ENCODE peak calls at places on chromosomes 4 and X, in six cellular contexts. One of them, this sample, is unnamed.

GRCh38 chr4:108543359-108543968 is 76.9 kb upstream of the RPL34 start:
- DNase-seq in A549: no peak
- DNase-seq in GM12878: no peak
- DNase-seq in HepG2: no peak
- DNase-seq in endothelial cell of umbilical vein: no peak
- DNase-seq in K562: no peak
- DNase-seq in this sample: no peak

GRCh38 chr4:161869511-161869910 is 294.3 kb downstream of the FSTL5 start:
- DNase-seq in A549: no peak
- DNase-seq in GM12878: no peak
- DNase-seq in HepG2: no peak
- DNase-seq in endothelial cell of umbilical vein: no peak
- DNase-seq in K562: no peak
- DNase-seq in this sample: no peak

GRCh38 chrX:69361286-69361926 is 142.7 kb upstream of the NALF2 start:
- DNase-seq in A549: no peak
- DNase-seq in GM12878: no peak
- DNase-seq in HepG2: no peak
- DNase-seq in endothelial cell of umbilical vein: no peak
- DNase-seq in K562: no peak
- DNase-seq in this sample: no peak

GRCh38 chrX:15751160-15751819 is 13.2 kb downstream of the CA5B start:
- DNase-seq in A549: no peak
- DNase-seq in GM12878: no peak
- DNase-seq in HepG2: no peak
- DNase-seq in endothelial cell of umbilical vein: peak; percentile 34
- DNase-seq in K562: no peak
- DNase-seq in this sample: no peak

GRCh38 chr4:40058854-40059253 is 2.2 kb downstream of the N4BP2 start:
- DNase-seq in A549: no peak
- DNase-seq in GM12878: no peak
- DNase-seq in HepG2: no peak
- DNase-seq in endothelial cell of umbilical vein: no peak
- DNase-seq in K562: peak; percentile 43
- DNase-seq in this sample: no peak

GRCh38 chr4:161498155-161498554 is 665.6 kb downstream of the FSTL5 start:
- DNase-seq in A549: no peak
- DNase-seq in GM12878: no peak
- DNase-seq in HepG2: no peak
- DNase-seq in endothelial cell of umbilical vein: no peak
- DNase-seq in K562: no peak
- DNase-seq in this sample: no peak

GRCh38 chr4:97558204-97558804 is 585.0 kb downstream of the STPG2 start:
- DNase-seq in A549: no peak
- DNase-seq in GM12878: no peak
- DNase-seq in HepG2: no peak
- DNase-seq in endothelial cell of umbilical vein: no peak
- DNase-seq in K562: no peak
- DNase-seq in this sample: no peak

GRCh38 chr4:7546809-7547367 is 112.2 kb upstream of the PSAPL1 start:
- DNase-seq in A549: no peak
- DNase-seq in GM12878: no peak
- DNase-seq in HepG2: no peak
- DNase-seq in endothelial cell of umbilical vein: no peak
- DNase-seq in K562: no peak
- DNase-seq in this sample: no peak

GRCh38 chr4:55397024-55397520 is 1.3 kb downstream of the TMEM165 start:
- DNase-seq in A549: no peak
- DNase-seq in GM12878: no peak
- DNase-seq in HepG2: no peak
- DNase-seq in endothelial cell of umbilical vein: peak; percentile 28
- DNase-seq in K562: peak; percentile 43
- DNase-seq in this sample: peak; percentile 36

GRCh38 chr4:156536661-156537060 is 434.9 kb downstream of the PDGFC start:
- DNase-seq in A549: no peak
- DNase-seq in GM12878: no peak
- DNase-seq in HepG2: no peak
- DNase-seq in endothelial cell of umbilical vein: no peak
- DNase-seq in K562: no peak
- DNase-seq in this sample: no peak

GRCh38 chr4:1511441-1512041 is 105.3 kb upstream of the NKX1-1 start:
- DNase-seq in A549: peak; percentile 27
- DNase-seq in GM12878: no peak
- DNase-seq in HepG2: peak; percentile 35
- DNase-seq in endothelial cell of umbilical vein: peak; percentile 7
- DNase-seq in K562: peak; percentile 61
- DNase-seq in this sample: peak; percentile 40

GRCh38 chr4:156962551-156962974 is 9.0 kb downstream of the PDGFC start:
- DNase-seq in A549: no peak
- DNase-seq in GM12878: no peak
- DNase-seq in HepG2: peak; percentile 66
- DNase-seq in endothelial cell of umbilical vein: no peak
- DNase-seq in K562: no peak
- DNase-seq in this sample: no peak

GRCh38 chr4:15109583-15109982 is 107.3 kb downstream of the CPEB2 start:
- DNase-seq in A549: no peak
- DNase-seq in GM12878: no peak
- DNase-seq in HepG2: no peak
- DNase-seq in endothelial cell of umbilical vein: no peak
- DNase-seq in K562: no peak
- DNase-seq in this sample: no peak

GRCh38 chr4:29762151-29762550 is 958.0 kb upstream of the PCDH7 start:
- DNase-seq in A549: no peak
- DNase-seq in GM12878: no peak
- DNase-seq in HepG2: no peak
- DNase-seq in endothelial cell of umbilical vein: no peak
- DNase-seq in K562: no peak
- DNase-seq in this sample: no peak

GRCh38 chrX:10071451-10072163 is 85.2 kb upstream of the CLCN4 start:
- DNase-seq in A549: no peak
- DNase-seq in GM12878: no peak
- DNase-seq in HepG2: no peak
- DNase-seq in endothelial cell of umbilical vein: peak; percentile 38
- DNase-seq in K562: no peak
- DNase-seq in this sample: no peak

GRCh38 chr4:184849184-184849583 is 23.4 kb upstream of the ACSL1 start:
- DNase-seq in A549: no peak
- DNase-seq in GM12878: no peak
- DNase-seq in HepG2: no peak
- DNase-seq in endothelial cell of umbilical vein: no peak
- DNase-seq in K562: no peak
- DNase-seq in this sample: no peak

GRCh38 chr4:184850431-184851199 is 24.8 kb upstream of the ACSL1 start:
- DNase-seq in A549: no peak
- DNase-seq in GM12878: no peak
- DNase-seq in HepG2: no peak
- DNase-seq in endothelial cell of umbilical vein: no peak
- DNase-seq in K562: no peak
- DNase-seq in this sample: peak; percentile 30

GRCh38 chr4:184848510-184848909 is 22.7 kb upstream of the ACSL1 start:
- DNase-seq in A549: no peak
- DNase-seq in GM12878: no peak
- DNase-seq in HepG2: no peak
- DNase-seq in endothelial cell of umbilical vein: no peak
- DNase-seq in K562: no peak
- DNase-seq in this sample: peak; percentile 62

GRCh38 chr4:184853385-184853784 is 27.6 kb upstream of the ACSL1 start:
- DNase-seq in A549: no peak
- DNase-seq in GM12878: no peak
- DNase-seq in HepG2: no peak
- DNase-seq in endothelial cell of umbilical vein: no peak
- DNase-seq in K562: no peak
- DNase-seq in this sample: no peak

DNA sequence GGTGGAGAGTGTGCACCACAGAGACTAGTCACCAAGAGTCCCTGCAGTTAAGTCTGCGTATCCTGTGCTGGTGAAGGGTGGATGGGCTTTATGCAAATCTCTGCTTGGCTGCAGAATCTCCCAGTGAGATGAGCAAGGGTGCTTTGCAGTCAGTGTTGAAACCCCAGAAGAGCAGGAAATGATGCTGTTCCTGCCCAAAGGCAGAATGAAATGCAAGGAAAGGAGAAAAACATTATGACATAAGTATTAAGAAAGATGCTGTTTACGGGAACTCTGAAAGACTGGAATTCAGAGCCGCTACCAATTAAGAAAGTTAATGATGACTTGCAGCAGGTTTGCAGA is 25.4 kb upstream of the ACSL1 start:
- DNase-seq in A549: no peak
- DNase-seq in GM12878: peak; percentile 81
- DNase-seq in HepG2: no peak
- DNase-seq in endothelial cell of umbilical vein: no peak
- DNase-seq in K562: no peak
- DNase-seq in this sample: peak; percentile 62
- H3K4me3 ChIP-seq in A549: no peak overlapping the region
- H3K4me3 ChIP-seq in GM12878: peak overlapping the region; percentile 38
- H3K4me3 ChIP-seq in HepG2: no peak overlapping the region
- H3K4me3 ChIP-seq in endothelial cell of umbilical vein: no peak overlapping the region
- H3K4me3 ChIP-seq in K562: no peak overlapping the region
- H3K4me3 ChIP-seq in this sample: no peak overlapping the region

GRCh38 chr4:151324449-151325319 is 721 bp downstream of the SH3D19 start:
- DNase-seq in A549: peak; percentile 52
- DNase-seq in GM12878: no peak
- DNase-seq in HepG2: peak; percentile 99
- DNase-seq in endothelial cell of umbilical vein: peak; percentile 68
- DNase-seq in K562: peak; percentile 26
- DNase-seq in this sample: no peak
- TF ChIP-seq MAX in A549: peak; percentile 77
- TF ChIP-seq MAX in GM12878: no peak
- TF ChIP-seq MAX in HepG2: peak; percentile 99
- TF ChIP-seq MAX in endothelial cell of umbilical vein: peak; percentile 68
- TF ChIP-seq MAX in K562: no peak
- TF ChIP-seq MAX in this sample: no peak

DNA sequence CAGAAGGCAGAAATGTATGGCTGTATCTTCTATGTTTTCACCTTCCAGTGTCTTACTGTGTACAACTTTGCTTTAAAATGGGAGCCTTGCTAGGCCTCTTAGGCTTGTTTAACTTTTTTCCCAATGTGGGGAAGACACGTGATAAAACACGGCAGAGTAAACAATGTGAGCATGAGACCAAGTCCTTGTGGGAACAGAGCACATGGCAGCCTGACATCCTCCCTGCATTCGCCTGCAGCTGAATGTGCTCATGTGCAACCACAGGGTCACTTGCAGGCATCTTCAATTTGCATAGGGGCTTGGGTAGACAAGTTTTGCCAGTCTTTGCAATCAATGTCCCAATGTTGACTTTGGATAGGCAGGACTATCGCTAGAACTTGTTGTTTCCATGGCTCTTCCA is 91.8 kb downstream of the CCNG2 start:
- DNase-seq in A549: no peak
- DNase-seq in GM12878: no peak
- DNase-seq in HepG2: peak; percentile 5
- DNase-seq in endothelial cell of umbilical vein: no peak
- DNase-seq in K562: no peak
- DNase-seq in this sample: no peak
- TF ChIP-seq MYC in A549: no peak
- TF ChIP-seq MYC in GM12878: no peak
- TF ChIP-seq MYC in HepG2: no peak
- TF ChIP-seq MYC in endothelial cell of umbilical vein: no peak
- TF ChIP-seq MYC in K562: no peak
- TF ChIP-seq MYC in this sample: no peak

DNA sequence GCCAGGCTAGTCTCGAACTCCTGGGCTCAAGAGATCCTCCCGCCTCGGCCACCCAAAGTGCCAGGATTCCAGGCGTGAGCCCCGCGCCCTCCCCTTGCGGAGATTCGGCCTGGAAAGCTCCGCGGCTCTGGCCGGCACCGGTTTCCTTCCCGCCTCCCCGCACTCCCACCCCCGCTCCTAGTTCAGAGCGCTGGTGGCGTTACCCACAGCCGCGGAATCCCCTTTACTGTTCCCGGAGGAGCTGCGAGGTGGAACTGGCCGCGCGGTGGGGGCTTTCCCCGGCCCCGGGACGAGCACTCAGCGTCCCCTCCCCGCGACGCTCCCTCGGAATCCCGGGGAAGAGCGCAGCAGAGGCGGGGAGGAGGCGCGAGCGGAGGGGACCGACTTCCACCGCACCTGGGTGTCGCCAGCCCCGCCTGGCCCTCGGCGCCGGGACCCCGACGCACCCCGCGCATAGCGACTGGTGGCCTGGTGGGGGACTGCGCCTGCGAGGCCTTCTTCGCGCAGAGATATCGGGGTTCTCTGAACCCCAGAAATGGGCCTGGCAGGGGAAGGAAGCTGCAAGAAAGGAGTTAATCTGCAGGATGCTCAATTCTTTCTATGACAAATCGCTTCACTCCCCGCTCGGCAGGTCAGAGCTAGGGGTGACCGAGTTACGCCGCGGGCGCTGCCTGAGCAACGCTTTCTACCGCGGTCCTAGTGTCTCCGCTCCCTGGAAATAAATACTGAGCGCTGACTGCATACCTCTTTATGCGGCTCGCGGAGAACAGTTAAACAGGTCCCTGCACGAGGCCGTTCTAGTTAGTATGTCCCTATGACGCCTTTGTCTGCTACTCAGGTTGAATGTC is 14.6 kb upstream of the SLC25A4 start:
- DNase-seq in A549: peak; percentile 40
- DNase-seq in GM12878: no peak
- DNase-seq in HepG2: no peak
- DNase-seq in endothelial cell of umbilical vein: peak; percentile 18
- DNase-seq in K562: no peak
- DNase-seq in this sample: no peak
- H3K4me3 ChIP-seq in A549: peak overlapping the region; percentile 51
- H3K4me3 ChIP-seq in GM12878: peak overlapping the region; percentile 60
- H3K4me3 ChIP-seq in HepG2: peak overlapping the region; percentile 74
- H3K4me3 ChIP-seq in endothelial cell of umbilical vein: peak overlapping the region; percentile 64
- H3K4me3 ChIP-seq in K562: no peak overlapping the region
- H3K4me3 ChIP-seq in this sample: no peak overlapping the region

GRCh38 chrX:118520206-118520857 is 24.7 kb downstream of the DOCK11 start:
- DNase-seq in A549: no peak
- DNase-seq in GM12878: no peak
- DNase-seq in HepG2: no peak
- DNase-seq in endothelial cell of umbilical vein: no peak
- DNase-seq in K562: no peak
- DNase-seq in this sample: no peak
- TF ChIP-seq MAX in A549: no peak
- TF ChIP-seq MAX in GM12878: no peak
- TF ChIP-seq MAX in HepG2: no peak
- TF ChIP-seq MAX in endothelial cell of umbilical vein: no peak
- TF ChIP-seq MAX in K562: no peak
- TF ChIP-seq MAX in this sample: no peak

This sample was measured in NB4.